ENCODE peak calls at places on chromosomes 1 and 21, in nine cellular contexts. F, K, M, Y, S, W, O, X and N are unnamed samples.

GRCh38 chr1:1349256-1350012 is at the start of gene DVL1:
- DNase-seq in F (peak), K (peak), M (peak), Y (peak), S (no peak), W (peak), O (peak), X (peak), N (peak)

GRCh38 chr1:186722711-186723309 is 42.6 kb upstream of the PTGS2 start:
- DNase-seq in F (peak), K (peak), M (peak), Y (peak), S (peak), W (peak), O (peak), X (peak), N (peak)

GRCh38 chr1:196361112-196361714 is 247.0 kb downstream of the KCNT2 start:
- DNase-seq in F (no peak), K (peak), M (no peak), Y (peak), S (peak), W (peak), O (no peak), X (no peak), N (no peak)

GRCh38 chr1:66353207-66353606 is 180.7 kb upstream of the SGIP1 start:
- DNase-seq in F (no peak), K (no peak), M (peak), Y (no peak), S (no peak), W (no peak), O (no peak), X (no peak), N (peak)

GRCh38 chr1:200296091-200296661 is 113.7 kb downstream of the ZNF281 start:
- DNase-seq in F (no peak), K (peak), M (no peak), Y (peak), S (no peak), W (no peak), O (no peak), X (no peak), N (no peak)

GRCh38 chr1:54016343-54017282 is 1.4 kb downstream of the LDLRAD1 start:
- DNase-seq in F (no peak), K (peak), M (no peak), Y (peak), S (peak), W (peak), O (peak), X (no peak), N (peak)

GRCh38 chr21:46515109-46515508 is 56.4 kb downstream of the DIP2A start:
- DNase-seq in F (peak), K (no peak), M (no peak), Y (no peak), S (no peak), W (peak), O (no peak), X (no peak), N (no peak)

GRCh38 chr1:54229281-54229891 is 29.4 kb downstream of the MRPL37 start:
- DNase-seq in F (no peak), K (peak), M (no peak), Y (no peak), S (peak), W (peak), O (peak), X (no peak), N (no peak)

GRCh38 chr1:89844236-89844807 is 23.5 kb downstream of the LRRC8D start:
- DNase-seq in F (peak), K (peak), M (no peak), Y (no peak), S (no peak), W (peak), O (no peak), X (no peak), N (no peak)

GRCh38 chr1:231401478-231401877 is 20.6 kb downstream of the EGLN1 start:
- DNase-seq in F (no peak), K (no peak), M (no peak), Y (no peak), S (no peak), W (no peak), O (no peak), X (no peak), N (no peak)

GRCh38 chr1:6485937-6486250 is 5.6 kb downstream of the PLEKHG5 start:
- DNase-seq in F (no peak), K (no peak), M (no peak), Y (peak), S (no peak), W (no peak), O (no peak), X (no peak), N (no peak)

GRCh38 chr1:85585845-85586244 is 5.3 kb downstream of the CCN1 start:
- DNase-seq in F (no peak), K (peak), M (no peak), Y (no peak), S (no peak), W (peak), O (no peak), X (no peak), N (no peak)

GRCh38 chr1:40064797-40065492 is 24.4 kb downstream of the CAP1 start:
- DNase-seq in F (peak), K (no peak), M (no peak), Y (no peak), S (no peak), W (no peak), O (no peak), X (peak), N (no peak)

GRCh38 chr21:22468893-22469292 is 1470.7 kb downstream of the NCAM2 start:
- DNase-seq in F (no peak), K (no peak), M (no peak), Y (no peak), S (no peak), W (no peak), O (no peak), X (no peak), N (no peak)

GRCh38 chr21:44310628-44311027 is 10.8 kb downstream of the PFKL start:
- DNase-seq in F (peak), K (no peak), M (no peak), Y (no peak), S (no peak), W (no peak), O (no peak), X (no peak), N (no peak)

GRCh38 chr21:36113647-36114428 is 21.0 kb upstream of the CBR3 start:
- DNase-seq in F (no peak), K (peak), M (no peak), Y (no peak), S (no peak), W (no peak), O (no peak), X (peak), N (no peak)
- TF ChIP-seq EZH2phosphoT487 in F (no peak), K (no peak), M (no peak), Y (no peak), S (no peak), W (no peak), O (no peak), X (no peak), N (no peak)

DNA sequence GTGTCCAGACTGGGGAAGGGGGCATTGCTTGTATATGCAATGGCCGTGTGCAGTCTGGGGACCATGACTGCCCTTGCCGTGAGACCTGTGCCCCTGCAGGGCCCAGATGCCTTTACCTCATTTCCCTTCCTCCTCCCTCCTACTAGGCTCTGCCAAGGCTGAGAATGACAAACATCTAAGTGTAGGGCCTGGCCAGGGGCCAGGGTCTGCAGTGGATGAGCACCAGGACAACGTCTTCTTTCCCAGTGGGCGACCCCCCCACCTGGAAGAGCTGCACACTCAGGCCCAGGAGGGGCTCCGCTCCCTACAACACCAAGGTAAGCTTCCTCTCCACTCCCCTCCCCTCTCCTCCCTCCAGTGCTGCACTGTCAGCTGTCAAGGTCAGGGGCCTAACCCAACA is 49.5 kb downstream of the YARS1 start:
- DNase-seq in F (no peak), K (no peak), M (no peak), Y (peak), S (no peak), W (peak), O (no peak), X (no peak), N (no peak)
- TF ChIP-seq EZH2phosphoT487 in F (no peak), K (no peak), M (no peak), Y (no peak), S (no peak), W (no peak), O (no peak), X (no peak), N (no peak)

GRCh38 chr1:47465605-47466004 is 27.8 kb downstream of the FOXD2 start:
- DNase-seq in F (no peak), K (no peak), M (no peak), Y (no peak), S (no peak), W (no peak), O (no peak), X (no peak), N (no peak)

GRCh38 chr1:47469910-47470309 is 32.1 kb downstream of the FOXD2 start:
- DNase-seq in F (no peak), K (no peak), M (no peak), Y (no peak), S (no peak), W (no peak), O (no peak), X (no peak), N (no peak)

GRCh38 chr1:47468759-47469404 is 31.0 kb downstream of the FOXD2 start:
- DNase-seq in F (no peak), K (no peak), M (no peak), Y (no peak), S (no peak), W (no peak), O (no peak), X (no peak), N (peak)

GRCh38 chr1:47471163-47471562 is 33.3 kb downstream of the FOXD2 start:
- DNase-seq in F (no peak), K (no peak), M (no peak), Y (no peak), S (no peak), W (peak), O (no peak), X (no peak), N (no peak)

DNA sequence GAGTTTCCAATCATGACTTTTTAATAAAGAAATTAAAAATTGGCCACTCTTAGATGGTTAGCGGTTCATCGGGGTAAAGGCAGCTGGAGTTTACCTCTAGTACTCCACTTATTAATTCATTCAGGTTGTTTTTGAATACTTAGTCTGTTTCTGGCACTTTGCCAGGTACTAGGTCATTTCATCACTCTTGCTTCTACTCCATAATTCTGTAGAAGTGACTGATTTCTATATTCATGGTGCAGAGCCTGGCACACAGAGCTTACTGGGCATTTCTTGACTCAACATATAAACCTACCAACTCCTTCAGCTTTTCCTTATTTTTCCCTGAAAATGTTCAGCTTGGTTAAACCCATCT is 31.5 kb downstream of the FOXD2 start:
- DNase-seq in F (no peak), K (no peak), M (no peak), Y (no peak), S (no peak), W (no peak), O (no peak), X (no peak), N (no peak)
- TF ChIP-seq EZH2phosphoT487 in F (no peak), K (no peak), M (no peak), Y (no peak), S (no peak), W (no peak), O (no peak), X (no peak), N (no peak)

DNA sequence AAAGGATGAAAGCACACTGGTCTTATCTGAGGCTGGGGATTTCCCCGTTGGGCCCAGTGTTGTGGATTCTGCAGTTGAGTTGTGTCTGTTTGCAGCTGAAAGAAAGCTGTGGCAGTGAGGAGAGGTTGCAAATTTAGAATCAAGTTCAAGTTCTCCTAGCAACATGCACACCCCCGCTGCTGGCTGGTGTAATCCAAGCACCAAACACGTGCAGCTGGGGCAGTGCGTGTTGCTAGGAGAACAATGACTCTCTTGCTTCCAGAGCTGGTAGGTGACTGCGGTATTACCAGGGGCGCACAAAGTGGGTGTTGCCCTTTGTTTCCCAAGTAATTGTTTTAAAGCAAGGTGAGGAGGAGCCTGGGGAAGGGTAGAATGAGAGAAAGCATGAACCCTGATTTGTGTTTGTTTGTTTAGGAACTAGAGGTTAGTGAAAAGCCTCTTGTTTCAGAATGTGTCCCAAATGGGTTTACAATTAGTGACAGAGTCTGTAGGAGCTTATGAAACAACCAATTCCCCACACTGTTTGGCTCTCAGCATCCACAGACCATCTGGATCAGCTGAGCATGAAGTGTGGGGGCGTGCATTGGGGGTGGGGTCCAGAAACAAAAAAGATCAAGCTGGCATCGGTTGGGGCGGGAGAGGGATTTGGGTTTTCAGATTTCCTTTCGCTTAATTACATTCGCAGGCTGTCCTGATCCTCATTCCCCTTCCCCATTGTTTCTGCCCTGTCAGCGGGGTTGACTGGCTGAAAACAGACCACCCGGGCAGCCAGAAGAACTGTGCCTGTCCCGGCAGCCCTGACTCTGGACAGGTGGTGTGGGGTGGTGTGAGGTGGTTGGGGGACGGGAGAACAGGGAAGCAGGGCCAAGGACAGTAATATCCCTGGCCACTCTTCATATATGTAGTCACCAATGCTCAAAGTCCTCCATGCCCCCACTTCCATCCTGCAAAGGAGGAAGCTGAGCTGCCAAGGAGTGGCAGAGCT is 91.8 kb downstream of the IER5 start:
- DNase-seq in F (no peak), K (no peak), M (peak), Y (peak), S (no peak), W (peak), O (no peak), X (peak), N (peak)
- TF ChIP-seq EZH2phosphoT487 in F (no peak), K (no peak), M (no peak), Y (no peak), S (no peak), W (no peak), O (no peak), X (no peak), N (no peak)

GRCh38 chr1:31712625-31713024 is 8.8 kb upstream of the COL16A1 start:
- DNase-seq in F (no peak), K (peak), M (no peak), Y (peak), S (no peak), W (peak), O (no peak), X (no peak), N (no peak)
- TF ChIP-seq EZH2phosphoT487 in F (no peak), K (no peak), M (no peak), Y (no peak), S (no peak), W (no peak), O (no peak), X (no peak), N (no peak)

GRCh38 chr1:110161165-110161564 is 10.9 kb downstream of the SLC6A17 start:
- DNase-seq in F (no peak), K (no peak), M (no peak), Y (no peak), S (no peak), W (no peak), O (no peak), X (no peak), N (no peak)

GRCh38 chr1:110159160-110159559 is 8.9 kb downstream of the SLC6A17 start:
- DNase-seq in F (no peak), K (no peak), M (no peak), Y (no peak), S (no peak), W (no peak), O (no peak), X (no peak), N (no peak)

GRCh38 chr1:110158261-110158660 is 8.0 kb downstream of the SLC6A17 start:
- DNase-seq in F (no peak), K (no peak), M (no peak), Y (no peak), S (no peak), W (no peak), O (no peak), X (no peak), N (no peak)

GRCh38 chr1:110161822-110162221 is 11.5 kb downstream of the SLC6A17 start:
- DNase-seq in F (no peak), K (no peak), M (no peak), Y (no peak), S (no peak), W (no peak), O (no peak), X (no peak), N (no peak)

GRCh38 chr1:110160701-110161100 is 10.4 kb downstream of the SLC6A17 start:
- DNase-seq in F (no peak), K (no peak), M (no peak), Y (no peak), S (no peak), W (no peak), O (no peak), X (no peak), N (no peak)
- TF ChIP-seq EZH2phosphoT487 in F (no peak), K (no peak), M (no peak), Y (no peak), S (no peak), W (no peak), O (no peak), X (no peak), N (no peak)

GRCh38 chr1:100134872-100135271 is 1.9 kb downstream of the TRMT13 start:
- DNase-seq in F (peak), K (peak), M (no peak), Y (no peak), S (no peak), W (no peak), O (no peak), X (no peak), N (no peak)
- TF ChIP-seq EZH2phosphoT487 in F (no peak), K (no peak), M (no peak), Y (no peak), S (no peak), W (no peak), O (no peak), X (no peak), N (no peak)

GRCh38 chr21:39175154-39175553 is 8.1 kb downstream of the PSMG1 start:
- DNase-seq in F (peak), K (peak), M (no peak), Y (peak), S (no peak), W (peak), O (no peak), X (peak), N (peak)
- TF ChIP-seq EZH2phosphoT487 in F (no peak), K (no peak), M (no peak), Y (no peak), S (no peak), W (no peak), O (no peak), X (no peak), N (no peak)